ENCODE peak calls at places on chromosomes 7 and 10, in five cellular contexts. One of them, this sample, is unnamed.

GRCh38 chr7:158266426-158266816 is 321.2 kb downstream of the PTPRN2 start:
- DNase-seq in GM18507: no peak
- DNase-seq in A172: no peak
- DNase-seq in stimulated activated naive B cell treated with anti-CD40 and anti-IgM and Interleukin-4, amounts not matched to agents 10 μg/mL and 1 μg/mL and 100 μg/mL, for 72 hours: no peak
- DNase-seq in thyroid gland: no peak
- DNase-seq in this sample: no peak

GRCh38 chr10:106189254-106189653 is 975.3 kb downstream of the SORCS1 start:
- DNase-seq in GM18507: no peak
- DNase-seq in A172: peak
- DNase-seq in stimulated activated naive B cell treated with anti-CD40 and anti-IgM and Interleukin-4, amounts not matched to agents 10 μg/mL and 1 μg/mL and 100 μg/mL, for 72 hours: no peak
- DNase-seq in thyroid gland: peak
- DNase-seq in this sample: peak

GRCh38 chr7:115941703-115942268 is 88.8 kb downstream of the TFEC start:
- DNase-seq in GM18507: no peak
- DNase-seq in A172: peak
- DNase-seq in stimulated activated naive B cell treated with anti-CD40 and anti-IgM and Interleukin-4, amounts not matched to agents 10 μg/mL and 1 μg/mL and 100 μg/mL, for 72 hours: no peak
- DNase-seq in thyroid gland: peak
- DNase-seq in this sample: no peak

GRCh38 chr7:40301486-40302065 is 166.8 kb downstream of the SUGCT start:
- DNase-seq in GM18507: no peak
- DNase-seq in A172: no peak
- DNase-seq in stimulated activated naive B cell treated with anti-CD40 and anti-IgM and Interleukin-4, amounts not matched to agents 10 μg/mL and 1 μg/mL and 100 μg/mL, for 72 hours: no peak
- DNase-seq in thyroid gland: peak
- DNase-seq in this sample: no peak

GRCh38 chr10:122740640-122741039 is 41.0 kb upstream of the C10orf120 start:
- DNase-seq in GM18507: no peak
- DNase-seq in A172: peak
- DNase-seq in stimulated activated naive B cell treated with anti-CD40 and anti-IgM and Interleukin-4, amounts not matched to agents 10 μg/mL and 1 μg/mL and 100 μg/mL, for 72 hours: no peak
- DNase-seq in thyroid gland: no peak
- DNase-seq in this sample: peak

GRCh38 chr10:7969623-7970022 is 84.9 kb upstream of the GATA3 start:
- DNase-seq in GM18507: no peak
- DNase-seq in A172: no peak
- DNase-seq in stimulated activated naive B cell treated with anti-CD40 and anti-IgM and Interleukin-4, amounts not matched to agents 10 μg/mL and 1 μg/mL and 100 μg/mL, for 72 hours: no peak
- DNase-seq in thyroid gland: peak
- DNase-seq in this sample: no peak

GRCh38 chr7:37035631-37036030 is 311.3 kb upstream of the AOAH start:
- DNase-seq in GM18507: no peak
- DNase-seq in A172: no peak
- DNase-seq in stimulated activated naive B cell treated with anti-CD40 and anti-IgM and Interleukin-4, amounts not matched to agents 10 μg/mL and 1 μg/mL and 100 μg/mL, for 72 hours: no peak
- DNase-seq in thyroid gland: no peak
- DNase-seq in this sample: no peak

GRCh38 chr7:124457841-124458240 is 307.8 kb downstream of the GPR37 start:
- DNase-seq in GM18507: no peak
- DNase-seq in A172: peak
- DNase-seq in stimulated activated naive B cell treated with anti-CD40 and anti-IgM and Interleukin-4, amounts not matched to agents 10 μg/mL and 1 μg/mL and 100 μg/mL, for 72 hours: no peak
- DNase-seq in thyroid gland: no peak
- DNase-seq in this sample: no peak